ENCODE peak calls at places on chromosomes 3 and 15, in six cellular contexts. E, F, T, A, S and R are unnamed samples.

GRCh38 chr15:31550211-31550848 is 223.7 kb downstream of the KLF13 start:
- DNase-seq in S (no peak), E (no peak), T (no peak), F (no peak), A (no peak), R (no peak)

GRCh38 chr3:16200411-16200810 is 25.9 kb downstream of the GALNT15 start:
- DNase-seq in S (no peak), F (no peak), E (no peak), A (no peak), T (no peak), R (no peak)

GRCh38 chr3:185733980-185734724 is 90.7 kb downstream of the IGF2BP2 start:
- DNase-seq in F (peak), E (peak), A (peak), S (no peak), T (peak), R (peak)

GRCh38 chr3:167163580-167163979 is 216.5 kb downstream of the ZBBX start:
- DNase-seq in T (no peak), E (peak), F (no peak), S (no peak), A (no peak), R (no peak)

GRCh38 chr3:98589331-98589870 is 4.0 kb downstream of the CPOX start:
- DNase-seq in E (no peak), T (no peak), F (no peak), S (no peak), A (no peak), R (no peak)

GRCh38 chr3:45559560-45560118 is 34.9 kb upstream of the LIMD1 start:
- DNase-seq in S (no peak), T (no peak), F (no peak), A (no peak), E (no peak), R (no peak)

GRCh38 chr3:159263750-159264561 is 462.1 kb downstream of the MFSD1 start:
- DNase-seq in F (no peak), T (peak), E (peak), A (peak), S (no peak), R (peak)

GRCh38 chr3:174620138-174620537 is 239.0 kb upstream of the NAALADL2 start:
- DNase-seq in T (peak), F (no peak), E (no peak), S (no peak), A (no peak), R (no peak)

GRCh38 chr3:110414851-110415250 is 656.8 kb upstream of the NECTIN3 start:
- DNase-seq in F (peak), A (no peak), T (peak), E (no peak), S (no peak), R (peak)

GRCh38 chr15:36940636-36941285 is 159.6 kb downstream of the MEIS2 start:
- DNase-seq in E (no peak), A (no peak), S (no peak), F (no peak), T (no peak), R (no peak)

GRCh38 chr3:145134738-145135137 is 1026.2 kb downstream of the PLOD2 start:
- DNase-seq in F (no peak), T (peak), A (no peak), S (no peak), E (no peak), R (no peak)

GRCh38 chr3:119588112-119588511 is 8.8 kb downstream of the ADPRH start:
- DNase-seq in F (no peak), S (no peak), T (no peak), E (no peak), A (peak), R (peak)

GRCh38 chr3:103918336-103918735 is 1448.4 kb upstream of the ALCAM start:
- DNase-seq in T (no peak), E (no peak), F (no peak), S (no peak), A (no peak), R (no peak)

GRCh38 chr15:56496635-56497034 is 31.7 kb upstream of the MNS1 start:
- DNase-seq in T (peak), F (peak), A (no peak), S (no peak), E (peak), R (peak)

GRCh38 chr3:63814300-63814699 is 4.8 kb upstream of the C3orf49 start:
- DNase-seq in E (no peak), T (no peak), A (no peak), F (no peak), S (no peak), R (no peak)

GRCh38 chr3:97687734-97688133 is 76.8 kb upstream of the ARL6 start:
- DNase-seq in S (no peak), E (no peak), F (no peak), A (no peak), T (no peak), R (no peak)

GRCh38 chr3:47664519-47664918 is 85.9 kb upstream of the CSPG5 start:
- DNase-seq in E (peak), S (no peak), A (no peak), T (no peak), F (no peak), R (peak)

GRCh38 chr15:57675481-57676181 is 30.9 kb upstream of the POLR2M start:
- DNase-seq in S (no peak), A (no peak), F (no peak), T (no peak), E (no peak), R (no peak)

GRCh38 chr3:165983284-165983683 is 146.1 kb upstream of the BCHE start:
- DNase-seq in S (no peak), F (peak), T (peak), E (no peak), A (no peak), R (peak)

GRCh38 chr3:143237036-143237688 is 117.6 kb downstream of the CHST2 start:
- DNase-seq in T (no peak), E (no peak), A (no peak), F (no peak), S (no peak), R (no peak)

GRCh38 chr3:33658971-33659848 is 58.8 kb downstream of the CLASP2 start:
- DNase-seq in T (peak), F (no peak), S (no peak), A (peak), E (peak), R (peak)